ENCODE peak calls at places on chromosomes 6 and 20, in six cellular contexts. F, J, P, Y, G and O are unnamed samples.

GRCh38 chr6:2429460-2429859 is 184.1 kb upstream of the GMDS start:
- DNase-seq in F (no peak), J (no peak), P (no peak), Y (no peak), G (no peak), O (no peak)

GRCh38 chr6:20793174-20793573 is 258.9 kb downstream of the CDKAL1 start:
- DNase-seq in F (no peak), J (no peak), P (no peak), Y (no peak), G (no peak), O (no peak)

GRCh38 chr6:99522531-99522930 is 7.3 kb upstream of the USP45 start:
- DNase-seq in F (no peak), J (no peak), P (no peak), Y (no peak), G (no peak), O (no peak)

GRCh38 chr6:45543298-45544235 is 165.8 kb upstream of the SUPT3H start:
- DNase-seq in F (no peak), J (no peak), P (no peak), Y (no peak), G (no peak), O (no peak)

GRCh38 chr6:82441047-82441770 is 77.6 kb downstream of the TPBG start:
- DNase-seq in F (no peak), J (no peak), P (no peak), Y (no peak), G (no peak), O (no peak)

GRCh38 chr6:115811511-115811910 is 249.2 kb downstream of the FRK start:
- DNase-seq in F (no peak), J (no peak), P (no peak), Y (no peak), G (no peak), O (no peak)

GRCh38 chr6:106746660-106747059 is 117.3 kb downstream of the QRSL1 start:
- DNase-seq in F (no peak), J (no peak), P (no peak), Y (no peak), G (no peak), O (no peak)

GRCh38 chr6:3997144-3997770 is 81.7 kb downstream of the FAM217A start:
- DNase-seq in F (no peak), J (no peak), P (no peak), Y (no peak), G (no peak), O (no peak)

GRCh38 chr6:147660334-147661311 is 152.1 kb downstream of the SAMD5 start:
- DNase-seq in F (no peak), J (no peak), P (no peak), Y (no peak), G (peak), O (no peak)

GRCh38 chr20:58366866-58367265 is 22.2 kb upstream of the VAPB start:
- DNase-seq in F (no peak), J (no peak), P (no peak), Y (no peak), G (no peak), O (no peak)

GRCh38 chr20:33554914-33555420 is 65.1 kb downstream of the CBFA2T2 start:
- DNase-seq in F (peak), J (no peak), P (peak), Y (no peak), G (no peak), O (peak)

GRCh38 chr6:39426057-39426592 is 103.6 kb upstream of the KCNK16 start:
- DNase-seq in F (no peak), J (no peak), P (no peak), Y (no peak), G (no peak), O (no peak)

GRCh38 chr6:31738048-31738979 is 1.5 kb upstream of the MSH5 start:
- DNase-seq in F (peak), J (peak), P (peak), Y (no peak), G (peak), O (peak)

GRCh38 chr20:25177890-25178321 is 17.6 kb upstream of the ENTPD6 start:
- DNase-seq in F (no peak), J (no peak), P (no peak), Y (no peak), G (no peak), O (no peak)

GRCh38 chr6:53070808-53071207 is 5.6 kb downstream of the FBXO9 start:
- DNase-seq in F (no peak), J (no peak), P (no peak), Y (no peak), G (no peak), O (no peak)

GRCh38 chr20:18731940-18732339 is 81.6 kb upstream of the SCP2D1 start:
- DNase-seq in F (no peak), J (no peak), P (no peak), Y (no peak), G (no peak), O (no peak)

GRCh38 chr6:45637611-45638257 is 260.0 kb upstream of the SUPT3H start:
- DNase-seq in F (no peak), J (no peak), P (no peak), Y (no peak), G (no peak), O (no peak)

GRCh38 chr20:46230811-46231282 is 77.5 kb downstream of the CDH22 start:
- DNase-seq in F (no peak), J (no peak), P (no peak), Y (no peak), G (peak), O (no peak)

GRCh38 chr6:85403331-85404015 is 46.4 kb upstream of the NT5E start:
- DNase-seq in F (peak), J (no peak), P (no peak), Y (no peak), G (no peak), O (no peak)

GRCh38 chr6:6007311-6008113 is 787 bp upstream of the NRN1 start:
- DNase-seq in F (no peak), J (no peak), P (no peak), Y (no peak), G (peak), O (no peak)

GRCh38 chr6:17871836-17872235 is 115.6 kb downstream of the KIF13A start:
- DNase-seq in F (no peak), J (no peak), P (no peak), Y (no peak), G (no peak), O (no peak)

GRCh38 chr20:54355631-54356280 is 119.6 kb upstream of the DOK5 start:
- DNase-seq in F (no peak), J (no peak), P (no peak), Y (no peak), G (no peak), O (no peak)

GRCh38 chr6:99434702-99435530 is 9.8 kb upstream of the PNISR start:
- DNase-seq in F (no peak), J (no peak), P (no peak), Y (no peak), G (no peak), O (no peak)

GRCh38 chr20:47445291-47445690 is 56.4 kb upstream of the NCOA3 start:
- DNase-seq in F (no peak), J (no peak), P (no peak), Y (no peak), G (no peak), O (no peak)

GRCh38 chr20:18019068-18019467 is 38.6 kb downstream of the OVOL2 start:
- DNase-seq in F (no peak), J (no peak), P (no peak), Y (no peak), G (peak), O (no peak)

GRCh38 chr20:44959082-44959895 is 908 bp downstream of the TOMM34 start:
- DNase-seq in F (no peak), J (peak), P (peak), Y (no peak), G (no peak), O (peak)

GRCh38 chr6:30260036-30260504 is 46.9 kb upstream of the TRIM26 start:
- DNase-seq in F (no peak), J (no peak), P (peak), Y (no peak), G (peak), O (no peak)

GRCh38 chr6:4603291-4603690 is 172.9 kb upstream of the CDYL start:
- DNase-seq in F (no peak), J (no peak), P (no peak), Y (no peak), G (no peak), O (peak)